ENCODE peak calls at places on chromosomes 3 and 15, in eight cellular contexts. One of them, this sample, is unnamed. For H3K4me1, the result is how much of the 10 kb centered on the place peaks cover.

GRCh38 chr3:155161630-155162292 is 81.6 kb downstream of the MME start:
- DNase-seq in body of pancreas: no peak
- DNase-seq in aorta: no peak
- DNase-seq in heart left ventricle: no peak
- DNase-seq in cardiac muscle cell: no peak
- DNase-seq in CD4-positive, alpha-beta memory T cell: no peak
- DNase-seq in CD8-positive, alpha-beta T cell: no peak
- DNase-seq in right lobe of liver: no peak
- DNase-seq in this sample: no peak

GRCh38 chr3:160756907-160757623 is 1.0 kb downstream of the PPM1L start:
- DNase-seq in body of pancreas: peak
- DNase-seq in cardiac muscle cell: peak
- DNase-seq in aorta: peak
- DNase-seq in CD8-positive, alpha-beta T cell: peak
- DNase-seq in CD4-positive, alpha-beta memory T cell: no peak
- DNase-seq in right lobe of liver: peak
- DNase-seq in heart left ventricle: peak
- DNase-seq in this sample: no peak

GRCh38 chr15:33994005-33994615 is 25.8 kb downstream of the CHRM5 start:
- DNase-seq in body of pancreas: no peak
- DNase-seq in heart left ventricle: no peak
- DNase-seq in cardiac muscle cell: peak
- DNase-seq in CD8-positive, alpha-beta T cell: no peak
- DNase-seq in right lobe of liver: no peak
- DNase-seq in CD4-positive, alpha-beta memory T cell: no peak
- DNase-seq in aorta: no peak
- DNase-seq in this sample: no peak

GRCh38 chr3:127820871-127821853 is 1.2 kb downstream of the MGLL start:
- DNase-seq in cardiac muscle cell: no peak
- DNase-seq in heart left ventricle: no peak
- DNase-seq in body of pancreas: peak
- DNase-seq in CD4-positive, alpha-beta memory T cell: no peak
- DNase-seq in CD8-positive, alpha-beta T cell: no peak
- DNase-seq in aorta: no peak
- DNase-seq in right lobe of liver: peak
- DNase-seq in this sample: no peak

GRCh38 chr3:43994594-43995077 is 247.1 kb upstream of the TOPAZ1 start:
- DNase-seq in body of pancreas: no peak
- DNase-seq in cardiac muscle cell: no peak
- DNase-seq in aorta: no peak
- DNase-seq in heart left ventricle: no peak
- DNase-seq in CD4-positive, alpha-beta memory T cell: no peak
- DNase-seq in right lobe of liver: no peak
- DNase-seq in CD8-positive, alpha-beta T cell: no peak
- DNase-seq in this sample: no peak

GRCh38 chr3:119235151-119235550 is 5.5 kb downstream of the B4GALT4 start:
- DNase-seq in body of pancreas: no peak
- DNase-seq in aorta: no peak
- DNase-seq in cardiac muscle cell: no peak
- DNase-seq in heart left ventricle: no peak
- DNase-seq in right lobe of liver: no peak
- DNase-seq in CD4-positive, alpha-beta memory T cell: no peak
- DNase-seq in CD8-positive, alpha-beta T cell: no peak
- DNase-seq in this sample: no peak

GRCh38 chr3:149330609-149331008 is 2.8 kb downstream of the TM4SF18 start:
- DNase-seq in CD8-positive, alpha-beta T cell: no peak
- DNase-seq in CD4-positive, alpha-beta memory T cell: no peak
- DNase-seq in heart left ventricle: no peak
- DNase-seq in body of pancreas: no peak
- DNase-seq in right lobe of liver: no peak
- DNase-seq in cardiac muscle cell: no peak
- DNase-seq in aorta: no peak
- DNase-seq in this sample: no peak

GRCh38 chr15:77446840-77447390 is 26.2 kb downstream of the HMG20A start:
- DNase-seq in right lobe of liver: no peak
- DNase-seq in heart left ventricle: no peak
- DNase-seq in body of pancreas: no peak
- DNase-seq in cardiac muscle cell: no peak
- DNase-seq in aorta: no peak
- DNase-seq in CD8-positive, alpha-beta T cell: no peak
- DNase-seq in CD4-positive, alpha-beta memory T cell: no peak
- DNase-seq in this sample: no peak

GRCh38 chr15:54962637-54963036 is 234.1 kb downstream of the RSL24D1 start:
- DNase-seq in heart left ventricle: no peak
- DNase-seq in right lobe of liver: no peak
- DNase-seq in aorta: no peak
- DNase-seq in CD4-positive, alpha-beta memory T cell: no peak
- DNase-seq in body of pancreas: no peak
- DNase-seq in cardiac muscle cell: no peak
- DNase-seq in CD8-positive, alpha-beta T cell: no peak
- DNase-seq in this sample: no peak

GRCh38 chr3:30645077-30645476 is 38.7 kb downstream of the TGFBR2 start:
- DNase-seq in heart left ventricle: no peak
- DNase-seq in CD4-positive, alpha-beta memory T cell: no peak
- DNase-seq in body of pancreas: no peak
- DNase-seq in aorta: no peak
- DNase-seq in right lobe of liver: no peak
- DNase-seq in cardiac muscle cell: no peak
- DNase-seq in CD8-positive, alpha-beta T cell: no peak
- DNase-seq in this sample: no peak

GRCh38 chr3:141240290-141241247 is 8.9 kb downstream of the PXYLP1 start:
- DNase-seq in heart left ventricle: no peak
- DNase-seq in CD4-positive, alpha-beta memory T cell: no peak
- DNase-seq in right lobe of liver: no peak
- DNase-seq in body of pancreas: no peak
- DNase-seq in cardiac muscle cell: no peak
- DNase-seq in aorta: no peak
- DNase-seq in CD8-positive, alpha-beta T cell: no peak
- DNase-seq in this sample: no peak

GRCh38 chr3:126052196-126053058 is 31.5 kb downstream of the SLC41A3 start:
- DNase-seq in CD4-positive, alpha-beta memory T cell: no peak
- DNase-seq in heart left ventricle: no peak
- DNase-seq in CD8-positive, alpha-beta T cell: no peak
- DNase-seq in right lobe of liver: no peak
- DNase-seq in aorta: no peak
- DNase-seq in cardiac muscle cell: no peak
- DNase-seq in body of pancreas: no peak
- DNase-seq in this sample: no peak

GRCh38 chr3:49707113-49707480 is 12.4 kb downstream of the AMIGO3 start:
- DNase-seq in body of pancreas: no peak
- DNase-seq in CD8-positive, alpha-beta T cell: no peak
- DNase-seq in right lobe of liver: no peak
- DNase-seq in CD4-positive, alpha-beta memory T cell: no peak
- DNase-seq in heart left ventricle: peak
- DNase-seq in cardiac muscle cell: no peak
- DNase-seq in aorta: no peak
- DNase-seq in this sample: no peak

GRCh38 chr3:117842086-117842485 is 1132.5 kb downstream of the TUSC7 start:
- DNase-seq in CD8-positive, alpha-beta T cell: no peak
- DNase-seq in heart left ventricle: no peak
- DNase-seq in cardiac muscle cell: no peak
- DNase-seq in body of pancreas: no peak
- DNase-seq in aorta: no peak
- DNase-seq in right lobe of liver: no peak
- DNase-seq in CD4-positive, alpha-beta memory T cell: no peak
- DNase-seq in this sample: no peak

GRCh38 chr3:24389108-24390090 is 105.3 kb downstream of the THRB start:
- DNase-seq in heart left ventricle: no peak
- DNase-seq in body of pancreas: peak
- DNase-seq in CD4-positive, alpha-beta memory T cell: no peak
- DNase-seq in right lobe of liver: no peak
- DNase-seq in cardiac muscle cell: no peak
- DNase-seq in CD8-positive, alpha-beta T cell: no peak
- DNase-seq in aorta: no peak
- DNase-seq in this sample: no peak

GRCh38 chr3:10869460-10869859 is 53.4 kb downstream of the SLC6A11 start:
- DNase-seq in heart left ventricle: no peak
- DNase-seq in CD4-positive, alpha-beta memory T cell: no peak
- DNase-seq in right lobe of liver: no peak
- DNase-seq in aorta: no peak
- DNase-seq in CD8-positive, alpha-beta T cell: no peak
- DNase-seq in body of pancreas: no peak
- DNase-seq in cardiac muscle cell: no peak
- DNase-seq in this sample: no peak

GRCh38 chr15:60448668-60449360 is 30.1 kb downstream of the ICE2 start:
- DNase-seq in heart left ventricle: no peak
- DNase-seq in CD4-positive, alpha-beta memory T cell: no peak
- DNase-seq in CD8-positive, alpha-beta T cell: no peak
- DNase-seq in cardiac muscle cell: no peak
- DNase-seq in body of pancreas: no peak
- DNase-seq in right lobe of liver: no peak
- DNase-seq in aorta: no peak
- DNase-seq in this sample: no peak

GRCh38 chr15:26087395-26087794 is 224.3 kb upstream of the ATP10A start:
- DNase-seq in CD8-positive, alpha-beta T cell: no peak
- DNase-seq in body of pancreas: no peak
- DNase-seq in CD4-positive, alpha-beta memory T cell: no peak
- DNase-seq in right lobe of liver: no peak
- DNase-seq in cardiac muscle cell: no peak
- DNase-seq in aorta: no peak
- DNase-seq in heart left ventricle: no peak
- DNase-seq in this sample: no peak

GRCh38 chr3:18411541-18411940 is 13.6 kb downstream of the SATB1 start:
- DNase-seq in aorta: no peak
- DNase-seq in right lobe of liver: no peak
- DNase-seq in body of pancreas: no peak
- DNase-seq in CD8-positive, alpha-beta T cell: no peak
- DNase-seq in CD4-positive, alpha-beta memory T cell: peak
- DNase-seq in heart left ventricle: no peak
- DNase-seq in cardiac muscle cell: no peak
- DNase-seq in this sample: no peak
- H3K4me1 ChIP-seq in aorta: under half
- H3K4me1 ChIP-seq in right lobe of liver: under half
- H3K4me1 ChIP-seq in body of pancreas: under half
- H3K4me1 ChIP-seq in CD8-positive, alpha-beta T cell: half or more
- H3K4me1 ChIP-seq in CD4-positive, alpha-beta memory T cell: under half
- H3K4me1 ChIP-seq in heart left ventricle: under half
- H3K4me1 ChIP-seq in cardiac muscle cell: under half
- H3K4me1 ChIP-seq in this sample: under half

GRCh38 chr3:13199899-13200451 is 126.7 kb upstream of the IQSEC1 start:
- DNase-seq in body of pancreas: no peak
- DNase-seq in right lobe of liver: no peak
- DNase-seq in aorta: no peak
- DNase-seq in CD4-positive, alpha-beta memory T cell: no peak
- DNase-seq in CD8-positive, alpha-beta T cell: no peak
- DNase-seq in cardiac muscle cell: no peak
- DNase-seq in heart left ventricle: no peak
- DNase-seq in this sample: no peak

GRCh38 chr3:13199006-13199776 is 126.0 kb upstream of the IQSEC1 start:
- DNase-seq in cardiac muscle cell: no peak
- DNase-seq in aorta: peak
- DNase-seq in CD4-positive, alpha-beta memory T cell: no peak
- DNase-seq in right lobe of liver: no peak
- DNase-seq in CD8-positive, alpha-beta T cell: no peak
- DNase-seq in body of pancreas: no peak
- DNase-seq in heart left ventricle: no peak
- DNase-seq in this sample: no peak

GRCh38 chr3:13202744-13203397 is 129.6 kb upstream of the IQSEC1 start:
- DNase-seq in aorta: peak
- DNase-seq in cardiac muscle cell: no peak
- DNase-seq in heart left ventricle: no peak
- DNase-seq in right lobe of liver: no peak
- DNase-seq in body of pancreas: no peak
- DNase-seq in CD4-positive, alpha-beta memory T cell: no peak
- DNase-seq in CD8-positive, alpha-beta T cell: no peak
- DNase-seq in this sample: no peak

GRCh38 chr3:13200465-13200864 is 127.2 kb upstream of the IQSEC1 start:
- DNase-seq in aorta: peak
- DNase-seq in heart left ventricle: no peak
- DNase-seq in right lobe of liver: no peak
- DNase-seq in CD8-positive, alpha-beta T cell: no peak
- DNase-seq in CD4-positive, alpha-beta memory T cell: no peak
- DNase-seq in body of pancreas: no peak
- DNase-seq in cardiac muscle cell: no peak
- DNase-seq in this sample: no peak

GRCh38 chr3:13200951-13201350 is 127.7 kb upstream of the IQSEC1 start:
- DNase-seq in body of pancreas: no peak
- DNase-seq in CD8-positive, alpha-beta T cell: no peak
- DNase-seq in CD4-positive, alpha-beta memory T cell: no peak
- DNase-seq in aorta: peak
- DNase-seq in right lobe of liver: no peak
- DNase-seq in heart left ventricle: no peak
- DNase-seq in cardiac muscle cell: peak
- DNase-seq in this sample: no peak
- H3K4me1 ChIP-seq in body of pancreas: under half
- H3K4me1 ChIP-seq in CD8-positive, alpha-beta T cell: under half
- H3K4me1 ChIP-seq in CD4-positive, alpha-beta memory T cell: under half
- H3K4me1 ChIP-seq in aorta: under half
- H3K4me1 ChIP-seq in right lobe of liver: under half
- H3K4me1 ChIP-seq in heart left ventricle: under half
- H3K4me1 ChIP-seq in cardiac muscle cell: under half
- H3K4me1 ChIP-seq in this sample: under half

GRCh38 chr3:12991481-12991837 is 81.8 kb downstream of the IQSEC1 start:
- DNase-seq in cardiac muscle cell: no peak
- DNase-seq in body of pancreas: no peak
- DNase-seq in CD4-positive, alpha-beta memory T cell: no peak
- DNase-seq in heart left ventricle: no peak
- DNase-seq in right lobe of liver: no peak
- DNase-seq in aorta: no peak
- DNase-seq in CD8-positive, alpha-beta T cell: no peak
- DNase-seq in this sample: no peak
- H3K4me1 ChIP-seq in cardiac muscle cell: under half
- H3K4me1 ChIP-seq in body of pancreas: under half
- H3K4me1 ChIP-seq in CD4-positive, alpha-beta memory T cell: half or more
- H3K4me1 ChIP-seq in heart left ventricle: half or more
- H3K4me1 ChIP-seq in right lobe of liver: under half
- H3K4me1 ChIP-seq in aorta: under half
- H3K4me1 ChIP-seq in CD8-positive, alpha-beta T cell: under half
- H3K4me1 ChIP-seq in this sample: under half

DNA sequence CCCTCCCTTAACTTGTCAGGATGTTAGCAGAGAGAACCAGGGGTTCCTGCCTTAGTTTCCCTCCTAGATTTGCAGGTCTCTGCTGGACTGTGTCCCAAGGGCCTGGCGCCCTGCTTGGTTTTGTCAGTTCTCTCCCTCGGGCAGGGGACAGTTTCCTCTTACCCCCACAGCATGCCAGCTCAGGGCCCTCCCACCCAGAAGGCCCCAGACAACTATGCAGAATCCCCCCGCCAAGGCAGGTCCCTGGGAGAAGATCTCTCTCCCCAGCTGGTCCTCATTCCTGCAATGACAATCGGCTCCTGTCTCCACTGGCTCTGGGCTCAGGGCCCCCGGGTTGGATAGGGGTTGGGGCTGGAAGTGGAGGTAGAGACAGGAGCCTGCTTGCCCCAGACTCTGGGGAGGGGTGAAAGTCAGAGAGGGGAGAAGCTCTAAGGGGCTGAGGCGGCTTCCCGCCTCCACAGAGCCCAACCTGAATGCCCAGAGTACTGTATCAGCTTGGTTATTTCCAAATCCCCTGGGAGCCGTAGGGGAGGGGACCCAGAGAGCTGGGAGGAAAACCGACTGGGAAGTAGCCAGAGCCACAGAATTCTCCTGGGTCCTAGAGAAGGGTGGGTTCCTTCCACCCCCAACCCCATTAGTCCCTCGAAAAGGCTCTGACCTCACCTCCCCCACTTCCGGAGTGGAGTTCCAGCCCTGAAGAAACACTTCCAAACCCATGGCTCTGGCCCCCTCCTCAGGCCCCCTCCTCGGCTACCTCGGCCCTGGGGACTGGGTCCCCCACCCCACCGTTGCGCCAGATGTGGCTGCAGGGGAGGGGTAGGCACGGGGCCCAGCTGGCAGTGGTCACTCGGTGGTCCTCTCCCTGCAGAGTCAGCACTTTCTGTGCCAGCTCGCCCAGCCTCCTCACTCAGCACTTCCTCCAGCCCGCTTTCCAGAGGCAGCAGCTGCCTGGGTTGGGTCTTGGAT is 3.8 kb upstream of the LOXL1 start:
- DNase-seq in right lobe of liver: no peak
- DNase-seq in CD4-positive, alpha-beta memory T cell: no peak
- DNase-seq in CD8-positive, alpha-beta T cell: no peak
- DNase-seq in body of pancreas: no peak
- DNase-seq in aorta: peak
- DNase-seq in cardiac muscle cell: peak
- DNase-seq in heart left ventricle: peak
- DNase-seq in this sample: no peak
- H3K4me1 ChIP-seq in right lobe of liver: under half
- H3K4me1 ChIP-seq in CD4-positive, alpha-beta memory T cell: half or more
- H3K4me1 ChIP-seq in CD8-positive, alpha-beta T cell: under half
- H3K4me1 ChIP-seq in body of pancreas: under half
- H3K4me1 ChIP-seq in aorta: under half
- H3K4me1 ChIP-seq in cardiac muscle cell: under half
- H3K4me1 ChIP-seq in heart left ventricle: half or more
- H3K4me1 ChIP-seq in this sample: under half